ENCODE peak calls at places on chromosome 5, in five cellular contexts. J is CD8-positive, alpha-beta T cell; L is stomach; I is A673; Y is GM23248. Q is an unnamed sample.

GRCh38 chr5:108420755-108421154 is 38.9 kb upstream of the FBXL17 start:
- DNase-seq in Y (no peak), J (no peak), L (no peak), I (no peak), Q (no peak)

GRCh38 chr5:179478624-179479023 is 71.7 kb upstream of the RUFY1 start:
- DNase-seq in L (no peak), Y (no peak), I (no peak), J (no peak), Q (no peak)

GRCh38 chr5:75091597-75091996 is 39.2 kb upstream of the GCNT4 start:
- DNase-seq in I (no peak), L (no peak), J (no peak), Y (peak; percentile 25), Q (no peak)

GRCh38 chr5:30343707-30344106 is 849.8 kb upstream of the CDH6 start:
- DNase-seq in Y (no peak), I (peak; percentile 76), J (no peak), L (no peak), Q (no peak)

GRCh38 chr5:174903333-174903732 is 179.0 kb downstream of the MSX2 start:
- DNase-seq in I (peak; percentile 2), J (no peak), Y (no peak), L (no peak), Q (no peak)

GRCh38 chr5:100790170-100790665 is 112.9 kb downstream of the ST8SIA4 start:
- DNase-seq in Y (no peak), I (no peak), J (no peak), L (no peak), Q (no peak)

GRCh38 chr5:13932006-13932405 is 12.5 kb downstream of the DNAH5 start:
- DNase-seq in I (no peak), J (no peak), Y (no peak), L (no peak), Q (no peak)

GRCh38 chr5:156354571-156354970 is 27.6 kb downstream of the SGCD start:
- DNase-seq in L (no peak), I (no peak), J (no peak), Y (peak; percentile 63), Q (no peak)

GRCh38 chr5:176620333-176620981 is 9.9 kb downstream of the SNCB start:
- DNase-seq in I (no peak), L (no peak), Y (peak; percentile 24), J (no peak), Q (no peak)

GRCh38 chr5:112738180-112738560 is 485 bp downstream of the APC start:
- DNase-seq in Y (peak; percentile 57), I (peak; percentile 6), J (peak; percentile 21), L (no peak), Q (no peak)

DNA sequence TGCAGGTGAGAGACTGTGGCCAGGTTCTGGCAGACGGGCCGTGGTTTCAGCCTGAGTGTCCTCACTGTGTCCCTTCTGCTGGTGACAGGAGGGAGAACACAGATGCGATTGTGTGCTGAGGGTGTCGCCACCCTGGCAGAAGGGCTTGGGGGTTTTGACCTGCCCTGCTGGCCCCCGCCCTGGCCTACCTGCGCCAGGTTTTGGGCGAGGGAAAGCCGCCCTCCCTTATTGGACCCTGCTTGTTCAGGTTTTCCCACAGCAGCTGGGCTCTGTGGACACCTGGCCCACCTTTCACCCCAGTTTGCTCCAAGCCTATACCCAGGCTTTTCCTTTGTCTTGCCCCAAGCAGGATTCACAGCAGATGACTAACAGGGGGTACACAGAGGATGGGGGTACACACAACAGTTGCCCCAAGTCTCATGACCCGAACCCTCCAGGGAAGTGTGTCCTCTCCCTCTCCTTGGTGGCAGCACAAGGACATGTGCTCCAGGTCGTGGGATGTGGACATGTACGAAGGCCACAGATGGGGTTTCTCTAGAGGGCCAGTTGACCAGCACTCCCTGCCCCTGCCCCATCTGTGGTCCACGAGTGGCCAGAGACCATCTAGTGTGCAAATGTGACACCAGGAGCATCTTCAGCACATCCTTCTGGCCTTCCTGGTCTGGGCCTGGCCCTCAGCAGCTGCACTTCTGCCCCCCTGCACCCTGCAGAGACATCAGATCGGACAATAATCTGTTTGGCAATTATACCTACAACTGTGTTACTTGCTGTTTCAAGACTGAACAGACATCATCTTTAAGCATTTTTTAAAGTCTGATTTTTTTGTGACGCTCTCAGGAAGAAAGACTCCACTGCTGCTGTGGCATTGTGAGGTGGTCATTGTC is 265.8 kb upstream of the IRX4 start:
- DNase-seq in I (no peak), J (no peak), L (no peak), Y (no peak), Q (no peak)
- H3K9me3 ChIP-seq in I (no peaks in the 10 kb centered on the region), J (no peaks in the 10 kb centered on the region), L (peaks cover 14% of the 10 kb centered on the region), Y (no peaks in the 10 kb centered on the region), Q (no peaks in the 10 kb centered on the region)

DNA sequence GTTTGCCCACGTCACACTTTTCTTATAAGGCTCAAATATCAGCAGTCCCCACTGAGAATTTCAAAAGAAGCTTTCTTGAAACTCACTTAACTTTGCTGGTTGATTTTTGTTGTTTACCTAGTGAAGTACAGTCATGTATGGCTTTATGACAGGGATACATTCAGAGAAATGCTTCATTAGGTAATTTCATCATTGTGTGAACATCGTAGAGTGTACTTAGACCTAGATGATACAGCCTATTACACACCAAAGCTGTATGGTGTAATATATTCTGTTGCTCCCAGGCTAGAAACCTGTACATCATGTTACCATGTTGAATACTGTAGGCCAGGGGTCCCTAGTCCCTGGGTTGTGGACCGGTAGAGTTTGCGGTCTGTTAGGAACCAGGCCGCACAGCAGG is 177.0 kb downstream of the ARRDC3 start:
- DNase-seq in L (no peak), I (no peak), Y (no peak), J (no peak), Q (no peak)
- H3K36me3 ChIP-seq in L (no peaks in the 10 kb centered on the region), I (no peaks in the 10 kb centered on the region), Y (no peaks in the 10 kb centered on the region), J (no peaks in the 10 kb centered on the region), Q (no peaks in the 10 kb centered on the region)

GRCh38 chr5:140767444-140767843 is 18.5 kb upstream of the PCDHA1 start:
- DNase-seq in J (no peak), I (no peak), L (no peak), Y (no peak), Q (no peak)
- H3K9me3 ChIP-seq in J (peaks cover 41% of the 10 kb centered on the region), I (peaks cover 68% of the 10 kb centered on the region), L (peaks cover 100% of the 10 kb centered on the region), Y (peaks cover 30% of the 10 kb centered on the region), Q (peaks cover 30% of the 10 kb centered on the region)

GRCh38 chr5:65544473-65544872 is 18.5 kb downstream of the CENPK start:
- DNase-seq in J (no peak), L (no peak), Y (no peak), I (no peak), Q (no peak)

GRCh38 chr5:65548281-65548680 is 14.7 kb downstream of the CENPK start:
- DNase-seq in Y (no peak), I (no peak), L (no peak), J (no peak), Q (no peak)

GRCh38 chr5:65546141-65546540 is 16.8 kb downstream of the CENPK start:
- DNase-seq in J (no peak), Y (no peak), L (no peak), I (no peak), Q (no peak)
- H3K36me3 ChIP-seq in J (peaks cover 15% of the 10 kb centered on the region), Y (no peaks in the 10 kb centered on the region), L (no peaks in the 10 kb centered on the region), I (peaks cover 65% of the 10 kb centered on the region), Q (peaks cover 16% of the 10 kb centered on the region)

DNA sequence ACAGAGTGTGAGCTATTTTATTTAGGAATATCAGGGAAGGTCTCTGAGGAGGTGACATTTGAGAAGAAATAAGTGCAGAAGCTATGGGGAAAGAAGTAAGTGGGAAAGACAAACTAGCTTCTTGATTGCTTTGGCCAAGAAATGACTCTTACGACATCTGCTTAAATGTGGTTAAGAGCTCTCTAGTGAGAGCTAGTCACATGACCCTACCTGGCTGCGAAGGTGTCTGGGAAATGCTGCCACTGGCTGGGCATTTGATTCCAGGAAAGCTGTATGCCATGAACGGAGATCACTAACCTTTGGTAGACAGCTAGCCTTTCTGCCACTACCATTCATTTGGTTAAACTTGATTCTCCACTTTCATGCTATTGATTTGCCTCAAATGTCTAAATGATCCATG is 80.1 kb downstream of the KIAA0825 start:
- DNase-seq in J (no peak), Y (no peak), I (no peak), L (no peak), Q (no peak)
- H3K9me3 ChIP-seq in J (no peaks in the 10 kb centered on the region), Y (peaks cover 3% of the 10 kb centered on the region), I (peaks cover 13% of the 10 kb centered on the region), L (peaks cover 7% of the 10 kb centered on the region), Q (no peaks in the 10 kb centered on the region)

GRCh38 chr5:150068961-150069618 is 17.3 kb downstream of the CSF1R start:
- DNase-seq in Y (no peak), L (no peak), I (no peak), J (no peak), Q (no peak)
- H3K36me3 ChIP-seq in Y (no peaks in the 10 kb centered on the region), L (peaks cover 4% of the 10 kb centered on the region), I (no peaks in the 10 kb centered on the region), J (no peaks in the 10 kb centered on the region), Q (no peaks in the 10 kb centered on the region)

GRCh38 chr5:3331819-3332218 is 263.8 kb upstream of the IRX1 start:
- DNase-seq in Y (no peak), I (no peak), J (no peak), L (no peak), Q (no peak)
- H3K9me3 ChIP-seq in Y (no peaks in the 10 kb centered on the region), I (peaks cover 45% of the 10 kb centered on the region), J (no peaks in the 10 kb centered on the region), L (peaks cover 7% of the 10 kb centered on the region), Q (no peaks in the 10 kb centered on the region)

GRCh38 chr5:151026088-151026487 is 5.7 kb downstream of the GPX3 start:
- DNase-seq in J (no peak), I (no peak), L (no peak), Y (no peak), Q (no peak)

GRCh38 chr5:151024894-151025606 is 4.7 kb downstream of the GPX3 start:
- DNase-seq in I (no peak), J (no peak), Y (no peak), L (no peak), Q (no peak)

GRCh38 chr5:151028717-151029116 is 8.3 kb downstream of the GPX3 start:
- DNase-seq in I (no peak), J (no peak), Y (no peak), L (no peak), Q (no peak)

GRCh38 chr5:151027961-151028479 is 7.6 kb downstream of the GPX3 start:
- DNase-seq in I (no peak), Y (no peak), L (no peak), J (no peak), Q (no peak)

GRCh38 chr5:151026674-151027073 is 6.3 kb downstream of the GPX3 start:
- DNase-seq in L (no peak), J (no peak), Y (no peak), I (no peak), Q (no peak)
- H3K36me3 ChIP-seq in L (peaks cover 64% of the 10 kb centered on the region), J (peaks cover 19% of the 10 kb centered on the region), Y (peaks cover 1% of the 10 kb centered on the region), I (no peaks in the 10 kb centered on the region), Q (peaks cover 44% of the 10 kb centered on the region)

DNA sequence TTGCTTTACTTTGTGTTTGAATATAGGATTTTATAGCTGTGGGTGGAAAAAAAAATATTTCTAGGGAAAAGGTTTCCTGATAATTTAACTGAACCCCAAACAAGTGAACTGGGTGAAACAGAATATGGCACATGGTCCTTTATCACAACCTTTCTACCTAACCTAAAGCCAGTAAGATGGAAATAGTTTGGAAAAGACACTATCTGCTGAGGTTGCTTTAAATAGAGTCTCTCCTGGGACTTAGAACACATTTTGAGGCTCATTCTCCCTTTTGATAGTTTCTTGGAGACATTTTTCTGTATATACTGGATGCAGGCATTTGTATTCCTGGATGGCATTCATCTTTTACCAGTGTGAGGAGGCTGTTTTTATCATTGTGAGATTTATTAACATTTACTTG is 39.4 kb downstream of the BASP1 start:
- DNase-seq in Y (no peak), I (no peak), L (no peak), J (no peak), Q (no peak)
- H3K9me3 ChIP-seq in Y (no peaks in the 10 kb centered on the region), I (peaks cover 18% of the 10 kb centered on the region), L (no peaks in the 10 kb centered on the region), J (no peaks in the 10 kb centered on the region), Q (no peaks in the 10 kb centered on the region)